ENCODE peak calls at places on chromosomes 1 and 21, in eight cellular contexts. N is A549, I is GM12878, Y is IMR-90, A is K562, K is H1, V is SK-N-SH, E is HepG2. R is an unnamed sample.

GRCh38 chr1:18323259-18323658 is 157.5 kb upstream of the KLHDC7A start:
- DNase-seq in I (no peak), N (no peak), V (no peak), A (no peak), Y (no peak), K (no peak), E (no peak), R (no peak)

GRCh38 chr1:151618470-151618869 is 6.6 kb downstream of the SNX27 start:
- DNase-seq in K (no peak), E (no peak), Y (no peak), A (no peak), N (no peak), V (no peak), I (no peak), R (no peak)

GRCh38 chr1:23407036-23407630 is 17.4 kb downstream of the TCEA3 start:
- DNase-seq in Y (no peak), A (no peak), N (no peak), V (no peak), I (no peak), E (no peak), K (no peak), R (no peak)

GRCh38 chr1:48697066-48697707 is 79.5 kb downstream of the BEND5 start:
- DNase-seq in A (peak), V (peak), Y (peak), K (no peak), N (peak), E (peak), I (no peak), R (peak)

GRCh38 chr1:112803906-112804762 is 89.0 kb upstream of the PPM1J start:
- DNase-seq in K (no peak), N (peak), I (peak), A (peak), E (peak), Y (peak), V (peak), R (peak)

GRCh38 chr1:30263888-30264671 is 459.3 kb downstream of the MATN1 start:
- DNase-seq in E (no peak), Y (no peak), K (no peak), I (no peak), A (no peak), N (no peak), V (no peak), R (no peak)

GRCh38 chr1:228176461-228177182 is 11.0 kb downstream of the IBA57 start:
- DNase-seq in K (no peak), N (no peak), V (no peak), E (no peak), I (no peak), A (no peak), Y (no peak), R (no peak)

GRCh38 chr21:36640260-36641244 is 58.4 kb upstream of the SIM2 start:
- DNase-seq in E (no peak), I (no peak), K (no peak), N (no peak), Y (peak), A (no peak), V (no peak), R (no peak)

GRCh38 chr1:93779540-93780121 is 98.0 kb upstream of the BCAR3 start:
- DNase-seq in K (peak), E (no peak), V (no peak), I (no peak), A (no peak), Y (peak), N (peak), R (peak)

GRCh38 chr21:45460011-45460565 is 55.1 kb downstream of the COL18A1 start:
- DNase-seq in E (no peak), K (no peak), V (no peak), I (no peak), A (no peak), Y (no peak), N (no peak), R (no peak)

GRCh38 chr1:176177764-176178163 is 29.3 kb downstream of the COP1 start:
- DNase-seq in I (peak), K (no peak), Y (no peak), V (no peak), A (no peak), E (no peak), N (no peak), R (no peak)

GRCh38 chr1:224197261-224197600 is 14.2 kb downstream of the DEGS1 start:
- DNase-seq in I (no peak), A (no peak), K (no peak), N (no peak), E (no peak), V (no peak), Y (no peak), R (no peak)

GRCh38 chr1:14017531-14017961 is 317.6 kb downstream of the PRDM2 start:
- DNase-seq in I (no peak), Y (no peak), K (no peak), A (no peak), E (no peak), N (no peak), V (no peak), R (no peak)

DNA sequence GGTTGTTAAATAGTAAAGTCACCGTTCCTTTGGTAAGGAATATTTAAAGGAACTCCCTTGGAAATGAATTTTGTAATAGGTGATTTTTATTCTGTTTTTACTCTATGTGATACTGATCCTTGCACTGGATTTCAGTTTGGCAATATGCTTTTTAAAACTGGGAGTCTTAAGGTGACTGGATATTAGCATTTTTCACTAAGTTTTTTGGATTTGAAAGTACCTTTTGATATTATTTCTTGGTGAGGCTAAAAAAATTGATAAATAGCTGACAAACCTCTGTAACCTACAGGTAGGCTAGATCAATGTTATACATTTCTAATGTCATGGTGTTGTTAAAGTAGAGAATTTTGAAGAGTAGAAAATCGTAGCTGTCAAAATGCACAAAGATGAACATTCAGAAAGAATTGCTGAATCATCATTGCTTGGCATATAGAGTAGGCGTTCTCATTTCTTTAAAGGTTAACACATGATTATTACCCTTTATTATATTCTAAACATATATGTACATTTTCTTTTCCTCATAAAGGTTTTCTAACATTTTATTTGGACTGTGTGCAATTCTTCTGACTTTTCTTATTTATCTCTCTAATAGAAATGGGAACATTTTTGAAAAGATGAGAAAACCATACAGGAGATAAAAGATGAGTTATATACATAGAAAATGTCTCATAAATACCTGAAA is 1.5 kb upstream of the DNAJB4 start:
- DNase-seq in K (no peak), E (no peak), V (no peak), A (peak), N (no peak), Y (no peak), I (no peak), R (no peak)
- TF ChIP-seq RAD21 in K (no peak), E (no peak), V (no peak), A (no peak), N (no peak), Y (no peak), I (no peak), R (no peak)

GRCh38 chr21:30620522-30620921 is at the start of gene KRTAP20-4:
- DNase-seq in Y (no peak), N (no peak), A (no peak), I (no peak), K (no peak), E (no peak), V (no peak), R (no peak)
- TF ChIP-seq RAD21 in Y (no peak), N (no peak), A (no peak), I (no peak), K (no peak), E (no peak), V (no peak), R (no peak)

GRCh38 chr1:19708558-19708957 is 43.9 kb downstream of the HTR6 start:
- DNase-seq in N (no peak), A (no peak), V (no peak), I (no peak), Y (no peak), K (no peak), E (no peak), R (no peak)

GRCh38 chr1:19706136-19706535 is 41.5 kb downstream of the HTR6 start:
- DNase-seq in Y (no peak), I (no peak), V (no peak), A (no peak), N (no peak), E (no peak), K (no peak), R (no peak)

GRCh38 chr1:19703280-19703679 is 38.6 kb downstream of the HTR6 start:
- DNase-seq in Y (no peak), K (no peak), A (no peak), I (no peak), E (no peak), V (no peak), N (no peak), R (no peak)

GRCh38 chr1:19705464-19705863 is 40.8 kb downstream of the HTR6 start:
- DNase-seq in K (no peak), Y (no peak), E (no peak), V (no peak), A (no peak), N (no peak), I (no peak), R (no peak)

GRCh38 chr1:19704247-19705113 is 39.8 kb downstream of the HTR6 start:
- DNase-seq in Y (peak), A (peak), I (no peak), N (peak), E (peak), V (peak), K (peak), R (peak)
- TF ChIP-seq RAD21 in Y (peak), A (no peak), I (peak), N (peak), E (peak), V (peak), K (peak), R (peak)

DNA sequence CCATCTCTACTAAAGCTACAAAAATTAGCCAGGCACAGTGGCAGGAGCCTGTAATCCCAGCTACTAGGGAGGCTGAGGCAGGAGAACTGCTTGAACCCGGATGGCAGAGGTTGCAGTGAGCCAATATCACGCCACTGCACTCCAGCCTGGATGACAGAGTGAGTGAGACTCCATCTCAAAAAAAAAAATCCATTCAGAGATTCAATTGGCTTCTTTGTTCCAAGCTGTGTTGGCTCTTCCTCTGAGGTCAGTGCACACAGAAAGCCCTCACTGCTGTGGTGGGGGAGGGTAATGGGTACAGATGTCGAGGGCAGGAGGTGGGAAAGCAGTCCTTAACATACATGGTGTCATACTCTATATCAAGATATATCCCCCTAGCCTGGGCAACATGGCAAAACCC is 14.7 kb downstream of the TIE1 start:
- DNase-seq in E (no peak), A (no peak), V (no peak), Y (no peak), K (no peak), I (no peak), N (no peak), R (no peak)
- TF ChIP-seq RAD21 in E (no peak), A (no peak), V (no peak), Y (no peak), K (no peak), I (no peak), N (no peak), R (no peak)

DNA sequence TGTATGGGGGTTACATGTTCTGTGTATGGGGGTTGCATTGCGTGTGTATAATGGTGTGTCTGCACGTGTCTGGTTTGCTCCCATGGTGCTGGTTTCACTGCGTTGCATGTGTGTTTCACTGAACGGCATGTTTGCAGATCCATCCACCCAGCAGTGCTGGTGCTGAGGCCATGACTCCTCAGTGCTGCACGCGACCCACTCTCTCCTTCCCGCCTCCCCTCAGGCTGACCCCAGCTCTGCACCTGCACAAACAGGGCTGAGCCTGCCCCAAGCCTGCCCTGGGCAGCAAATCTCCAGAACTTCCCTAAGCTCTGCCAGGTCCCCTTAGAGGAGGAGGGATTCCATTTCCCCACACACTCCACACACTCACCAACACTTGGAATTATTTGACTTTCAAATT is 18.7 kb downstream of the ACTRT2 start:
- DNase-seq in K (no peak), I (no peak), V (no peak), Y (no peak), E (no peak), A (no peak), N (no peak), R (no peak)
- TF ChIP-seq RAD21 in K (no peak), I (no peak), V (no peak), Y (no peak), E (no peak), A (no peak), N (no peak), R (no peak)

GRCh38 chr21:31293986-31294385 is 50.1 kb downstream of the TIAM1 start:
- DNase-seq in V (no peak), Y (peak), K (no peak), I (no peak), A (no peak), N (peak), E (no peak), R (peak)

GRCh38 chr21:31298618-31299269 is 45.3 kb downstream of the TIAM1 start:
- DNase-seq in E (no peak), N (no peak), Y (no peak), I (peak), K (no peak), A (no peak), V (no peak), R (no peak)

GRCh38 chr21:31294691-31295090 is 49.4 kb downstream of the TIAM1 start:
- DNase-seq in Y (no peak), V (no peak), I (no peak), N (no peak), K (no peak), A (no peak), E (no peak), R (no peak)

GRCh38 chr21:31299291-31300147 is 44.5 kb downstream of the TIAM1 start:
- DNase-seq in E (peak), A (no peak), V (no peak), Y (no peak), N (no peak), K (no peak), I (peak), R (no peak)

GRCh38 chr21:31295676-31296075 is 48.4 kb downstream of the TIAM1 start:
- DNase-seq in A (no peak), K (no peak), E (no peak), Y (no peak), V (no peak), N (no peak), I (no peak), R (no peak)
- TF ChIP-seq RAD21 in A (no peak), K (no peak), E (no peak), Y (no peak), V (no peak), N (no peak), I (no peak), R (no peak)

GRCh38 chr21:14959343-14959742 is 105.5 kb downstream of the NRIP1 start:
- DNase-seq in E (no peak), K (no peak), I (no peak), N (no peak), Y (peak), A (no peak), V (no peak), R (no peak)

GRCh38 chr21:14962217-14962616 is 102.6 kb downstream of the NRIP1 start:
- DNase-seq in I (no peak), E (no peak), K (no peak), Y (no peak), N (no peak), A (no peak), V (no peak), R (no peak)

GRCh38 chr21:14955936-14956520 is 108.8 kb downstream of the NRIP1 start:
- DNase-seq in I (no peak), Y (no peak), E (no peak), A (no peak), V (no peak), N (no peak), K (no peak), R (no peak)

GRCh38 chr21:14956826-14957225 is 108.0 kb downstream of the NRIP1 start:
- DNase-seq in A (no peak), V (no peak), K (no peak), E (no peak), I (no peak), N (no peak), Y (peak), R (no peak)

GRCh38 chr21:14957836-14958235 is 107.0 kb downstream of the NRIP1 start:
- DNase-seq in V (no peak), K (no peak), Y (peak), N (no peak), E (no peak), I (no peak), A (no peak), R (no peak)
- TF ChIP-seq RAD21 in V (no peak), K (no peak), Y (no peak), N (no peak), E (no peak), I (no peak), A (no peak), R (no peak)

GRCh38 chr1:246427611-246428010 is 79.5 kb downstream of the SMYD3 start:
- DNase-seq in E (no peak), V (no peak), A (no peak), Y (peak), I (no peak), N (no peak), K (no peak), R (no peak)
- TF ChIP-seq RAD21 in E (no peak), V (no peak), A (no peak), Y (no peak), I (no peak), N (no peak), K (no peak), R (no peak)

GRCh38 chr1:31674626-31675025 is 29.2 kb downstream of the COL16A1 start:
- DNase-seq in E (no peak), Y (no peak), V (peak), N (no peak), A (no peak), K (peak), I (no peak), R (no peak)
- TF ChIP-seq RAD21 in E (no peak), Y (no peak), V (no peak), N (no peak), A (no peak), K (no peak), I (no peak), R (no peak)

GRCh38 chr21:33586927-33587326 is 1.6 kb downstream of the DONSON start:
- DNase-seq in V (no peak), E (no peak), A (no peak), K (no peak), I (no peak), Y (no peak), N (no peak), R (no peak)
- TF ChIP-seq RAD21 in V (no peak), E (no peak), A (no peak), K (no peak), I (no peak), Y (no peak), N (no peak), R (no peak)

R was measured in HCT116.